ENCODE peak calls at places on chromosomes 5 and 9, in four cellular contexts. X is WTC11, M is HEK293T, P is K562. O is an unnamed sample.
A peak's percentile ranks its signal among the peaks of the same experiment; 100 is the strongest.

GRCh38 chr5:125046838-125047237 is 300.4 kb upstream of the ZNF608 start:
- DNase-seq in P (no peak), X (no peak), M (no peak), O (no peak)

GRCh38 chr5:53942724-53943123 is 367.6 kb downstream of the ARL15 start:
- DNase-seq in X (no peak), M (no peak), P (no peak), O (no peak)

GRCh38 chr9:72858089-72858912 is 94.6 kb downstream of the ALDH1A1 start:
- DNase-seq in M (no peak), X (no peak), P (peak; percentile 57), O (peak; percentile 94)

GRCh38 chr5:153147891-153148623 is 342.4 kb upstream of the GRIA1 start:
- DNase-seq in M (peak; percentile 14), X (peak; percentile 17), P (no peak), O (peak; percentile 11)

GRCh38 chr5:10635257-10635860 is 71.5 kb downstream of the ANKRD33B start:
- DNase-seq in P (no peak), X (no peak), M (no peak), O (no peak)

GRCh38 chr5:59187772-59188347 is 605.0 kb downstream of the RAB3C start:
- DNase-seq in M (no peak), P (no peak), X (no peak), O (no peak)

GRCh38 chr5:56737002-56737621 is 78.2 kb upstream of the MAP3K1 start:
- DNase-seq in X (no peak), P (no peak), M (no peak), O (no peak)

GRCh38 chr9:131676431-131676972 is 63.4 kb downstream of the RAPGEF1 start:
- DNase-seq in M (no peak), X (no peak), P (no peak), O (no peak)

GRCh38 chr5:173396311-173396993 is 68.2 kb upstream of the STC2 start:
- DNase-seq in M (peak; percentile 59), X (peak; percentile 73), P (no peak), O (peak; percentile 9)

GRCh38 chr5:90916947-90917800 is 358.6 kb downstream of the ADGRV1 start:
- DNase-seq in X (no peak), P (no peak), M (no peak), O (no peak)

GRCh38 chr9:70553718-70554673 is 139.5 kb upstream of the KLF9 start:
- DNase-seq in M (no peak), P (no peak), X (peak; percentile 18), O (no peak)

GRCh38 chr5:124823336-124823849 is 77.0 kb upstream of the ZNF608 start:
- DNase-seq in X (no peak), P (no peak), M (no peak), O (no peak)

GRCh38 chr5:169797577-169797976 is 160.5 kb downstream of the DOCK2 start:
- DNase-seq in X (no peak), M (no peak), P (no peak), O (no peak)

GRCh38 chr9:22446950-22447606 is 454 bp downstream of the DMRTA1 start:
- DNase-seq in X (peak; percentile 69), P (no peak), M (peak; percentile 69), O (no peak)

GRCh38 chr9:89544280-89544664 is 46.4 kb upstream of the SEMA4D start:
- DNase-seq in M (no peak), X (no peak), P (no peak), O (no peak)

GRCh38 chr5:95924720-95925119 is 36.9 kb downstream of the ELL2 start:
- DNase-seq in X (no peak), P (no peak), M (no peak), O (peak; percentile 90)

GRCh38 chr5:107739661-107740060 is 68.9 kb upstream of the EFNA5 start:
- DNase-seq in P (no peak), X (no peak), M (no peak), O (no peak)

GRCh38 chr5:80141147-80141671 is 106.1 kb downstream of the THBS4 start:
- DNase-seq in M (no peak), X (peak; percentile 72), P (no peak), O (no peak)

GRCh38 chr5:32928761-32929160 is 217.6 kb downstream of the NPR3 start:
- DNase-seq in P (no peak), X (no peak), M (no peak), O (no peak)

GRCh38 chr9:20754556-20754955 is 70.5 kb downstream of the FOCAD start:
- DNase-seq in X (no peak), M (no peak), P (no peak), O (no peak)

GRCh38 chr5:178385472-178385853 is 152.9 kb upstream of the PHYKPL start:
- DNase-seq in M (no peak), P (no peak), X (peak; percentile 10), O (no peak)

GRCh38 chr5:38207343-38207742 is 51.0 kb upstream of the EGFLAM start:
- DNase-seq in P (no peak), X (peak; percentile 16), M (no peak), O (peak; percentile 16)

GRCh38 chr5:75651575-75651974 is 40.3 kb downstream of the ANKDD1B start:
- DNase-seq in X (no peak), M (no peak), P (no peak), O (no peak)

GRCh38 chr9:4579011-4579410 is 83.1 kb upstream of the PLPP6 start:
- DNase-seq in M (no peak), X (no peak), P (no peak), O (no peak)
- TF ChIP-seq ELF4 in M (no peak), X (no peak), P (no peak), O (no peak)

DNA sequence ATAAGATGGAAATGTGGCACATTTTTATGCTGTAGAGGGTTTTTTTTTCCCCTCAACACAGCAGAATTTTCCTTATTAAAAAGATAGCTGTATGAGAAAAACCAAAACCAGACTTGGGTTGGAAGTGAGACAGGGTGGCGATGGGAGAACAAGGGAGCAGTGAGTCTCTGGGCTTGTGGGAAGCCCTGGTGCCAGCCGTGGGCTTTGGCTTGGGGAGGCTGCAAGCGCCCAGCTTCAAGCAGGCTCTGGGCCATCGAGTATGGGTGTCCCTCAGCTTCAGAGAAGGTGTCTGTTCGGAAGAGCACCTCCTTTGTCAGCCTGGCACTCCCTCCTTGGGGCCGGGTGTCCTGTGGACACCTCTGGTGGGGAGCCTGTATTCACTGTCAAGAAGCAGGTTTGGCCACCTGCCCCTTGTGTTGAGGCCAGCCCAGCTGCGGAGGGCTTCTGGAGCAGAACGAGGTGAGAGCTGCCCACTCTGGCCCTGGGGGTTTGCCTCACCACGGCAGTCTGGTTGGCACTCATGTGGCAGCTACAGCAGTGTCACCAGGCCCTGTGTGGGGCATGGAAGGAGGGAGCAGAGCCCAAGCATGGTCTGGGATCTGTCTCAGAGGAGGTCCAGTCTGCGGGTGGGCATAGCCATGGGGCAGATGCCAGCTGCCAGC is 37.6 kb upstream of the ANGPTL2 start:
- DNase-seq in M (no peak), P (no peak), X (no peak), O (no peak)
- TF ChIP-seq ELF4 in M (no peak), P (no peak), X (no peak), O (no peak)

DNA sequence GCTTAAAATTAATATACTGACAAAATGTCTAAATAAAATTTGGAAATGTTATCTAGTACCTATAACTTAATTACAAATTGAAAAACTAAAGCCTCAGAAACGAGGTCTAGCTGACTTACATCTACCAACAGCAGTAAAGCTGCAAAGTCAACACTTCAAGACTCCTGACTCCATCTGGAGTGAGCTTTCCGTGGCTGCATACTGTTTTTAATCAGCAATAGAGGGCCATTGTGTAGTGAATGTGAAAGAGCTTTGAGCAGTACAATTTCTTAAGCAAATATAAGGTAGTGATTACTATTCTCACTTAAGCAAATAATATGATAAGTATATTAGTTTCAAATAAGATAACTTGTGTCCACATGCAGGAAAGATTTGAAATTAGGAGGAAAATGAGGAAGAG is 6.3 kb downstream of the SPINK6 start:
- DNase-seq in M (no peak), X (no peak), P (no peak), O (peak; percentile 1)
- TF ChIP-seq ELF4 in M (no peak), X (no peak), P (no peak), O (no peak)

DNA sequence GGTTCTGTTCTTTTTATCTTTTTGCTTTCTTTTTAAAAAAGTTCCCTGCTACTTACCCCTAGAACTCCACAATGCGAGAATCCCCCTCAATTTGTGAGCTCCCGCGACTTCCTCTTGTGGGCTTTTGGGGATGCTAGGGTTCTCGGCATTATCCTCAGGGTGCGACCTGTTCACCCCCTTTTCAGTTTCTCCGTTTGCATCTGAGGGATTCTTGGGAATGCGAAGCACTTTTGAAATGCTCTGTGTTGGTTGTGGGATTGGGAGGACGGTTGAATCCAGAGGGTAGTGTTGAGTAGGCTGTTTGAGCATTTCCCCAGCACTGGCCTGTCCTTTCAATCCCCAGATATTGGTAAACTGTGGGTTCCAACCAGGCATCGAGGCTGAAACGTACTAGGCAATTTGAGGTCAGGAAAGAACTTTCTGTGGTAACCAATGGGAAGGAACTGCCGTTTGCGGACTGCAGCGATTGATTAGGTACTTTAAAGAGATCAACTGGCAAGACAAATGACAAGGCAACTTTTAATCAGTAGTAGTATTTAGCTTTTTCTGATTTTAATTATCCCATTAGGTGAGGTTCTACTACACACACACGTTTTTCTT is 415 bp downstream of the XRCC4 start:
- DNase-seq in P (peak; percentile 18), X (peak; percentile 17), M (peak; percentile 15), O (peak; percentile 64)
- TF ChIP-seq ELF4 in P (no peak), X (no peak), M (no peak), O (peak; percentile 82)

GRCh38 chr9:38405841-38406240 is 13.3 kb downstream of the ALDH1B1 start:
- DNase-seq in M (no peak), P (no peak), X (no peak), O (no peak)
- TF ChIP-seq ELF4 in M (no peak), P (no peak), X (no peak), O (no peak)

GRCh38 chr5:179805529-179806249 is 977 bp downstream of the MGAT4B start:
- DNase-seq in P (peak; percentile 77), X (peak; percentile 39), M (peak; percentile 49), O (no peak)
- TF ChIP-seq ELF4 in P (no peak), X (no peak), M (no peak), O (no peak)